ENCODE peak calls at places on chromosomes 2 and 18, in six cellular contexts. P, B, Z, L, Q and Y are unnamed samples.

GRCh38 chr2:37711308-37711731 is 39.9 kb upstream of the CDC42EP3 start:
- DNase-seq in Z (peak; percentile 61), B (peak; percentile 14), Q (no peak), P (peak; percentile 48), L (peak; percentile 10), Y (peak; percentile 30)

GRCh38 chr2:85355521-85355920 is 952 bp downstream of the ELMOD3 start:
- DNase-seq in P (no peak), B (no peak), Z (no peak), L (no peak), Q (no peak), Y (no peak)

GRCh38 chr2:120860579-120860922 is 124.9 kb downstream of the GLI2 start:
- DNase-seq in B (no peak), P (no peak), L (no peak), Z (no peak), Q (no peak), Y (no peak)

GRCh38 chr2:110664135-110664534 is 13.7 kb downstream of the BUB1 start:
- DNase-seq in B (no peak), Z (no peak), L (no peak), Q (no peak), P (no peak), Y (no peak)

GRCh38 chr18:46920067-46920466 is 2.7 kb downstream of the KATNAL2 start:
- DNase-seq in B (no peak), P (no peak), Q (no peak), Z (no peak), L (no peak), Y (no peak)

GRCh38 chr18:58819051-58819450 is 45.6 kb upstream of the ZNF532 start:
- DNase-seq in P (no peak), Z (no peak), Q (no peak), B (no peak), L (no peak), Y (peak; percentile 1)

GRCh38 chr2:186611526-186611925 is 21.7 kb downstream of the ITGAV start:
- DNase-seq in L (no peak), Q (no peak), P (no peak), B (no peak), Z (peak; percentile 35), Y (no peak)

GRCh38 chr2:222572264-222572721 is 83.6 kb downstream of the FARSB start:
- DNase-seq in P (no peak), Z (no peak), L (no peak), B (no peak), Q (no peak), Y (no peak)

GRCh38 chr2:221780281-221780688 is 208.2 kb upstream of the EPHA4 start:
- DNase-seq in Q (no peak), Z (peak; percentile 50), L (no peak), P (peak; percentile 20), B (no peak), Y (no peak)

GRCh38 chr2:71861186-71862160 is 286.2 kb downstream of the CYP26B1 start:
- DNase-seq in B (no peak), P (no peak), Q (peak; percentile 13), Z (no peak), L (no peak), Y (no peak)

GRCh38 chr2:98505311-98505808 is 60.7 kb downstream of the INPP4A start:
- DNase-seq in Q (peak; percentile 81), P (no peak), B (peak; percentile 21), Z (no peak), L (no peak), Y (no peak)

GRCh38 chr2:241922396-241922795 is 52.9 kb downstream of the RTP5 start:
- DNase-seq in L (no peak), Z (no peak), Q (no peak), B (no peak), P (no peak), Y (no peak)

GRCh38 chr2:19536136-19536535 is 177.7 kb upstream of the OSR1 start:
- DNase-seq in L (no peak), B (no peak), Q (no peak), Z (peak; percentile 16), P (no peak), Y (no peak)

GRCh38 chr2:3422161-3422767 is 42.8 kb downstream of the TRAPPC12 start:
- DNase-seq in Z (no peak), P (no peak), Q (no peak), B (no peak), L (no peak), Y (no peak)